ENCODE peak calls at places on chromosomes 1 and 21, in ten cellular contexts. I, R, N, M, F, P, U, S, Y and W are unnamed samples.

GRCh38 chr21:44434568-44434925 is 20.8 kb upstream of the LRRC3 start:
- DNase-seq in N (no peak), P (no peak), Y (no peak), M (peak), S (no peak), I (no peak), U (no peak), F (no peak), R (peak), W (no peak)

GRCh38 chr1:56484695-56485094 is 94.7 kb downstream of the PLPP3 start:
- DNase-seq in P (no peak), S (no peak), F (no peak), N (no peak), Y (no peak), R (no peak), I (no peak), U (no peak), M (no peak), W (no peak)

GRCh38 chr1:209516771-209517471 is 66.6 kb upstream of the CAMK1G start:
- DNase-seq in S (no peak), U (no peak), M (no peak), Y (no peak), R (no peak), P (no peak), N (no peak), F (no peak), I (peak), W (no peak)

GRCh38 chr1:113811353-113811887 is 856 bp downstream of the RSBN1 start:
- DNase-seq in R (no peak), I (peak), F (peak), U (no peak), Y (peak), P (peak), M (no peak), N (peak), S (no peak), W (peak)

GRCh38 chr1:234206651-234207284 is 166.5 kb upstream of the COA6 start:
- DNase-seq in U (no peak), S (no peak), M (peak), F (peak), N (no peak), I (no peak), R (peak), Y (no peak), P (peak), W (no peak)

GRCh38 chr1:9892563-9893528 is 17.2 kb downstream of the CTNNBIP1 start:
- DNase-seq in N (no peak), P (peak), R (no peak), F (peak), M (no peak), U (no peak), I (no peak), Y (no peak), S (peak), W (no peak)

GRCh38 chr1:5651964-5652751 is 340.1 kb downstream of the NPHP4 start:
- DNase-seq in I (no peak), U (no peak), S (no peak), F (peak), Y (no peak), R (no peak), N (peak), P (no peak), M (no peak), W (no peak)

GRCh38 chr1:174875306-174875705 is 124.4 kb upstream of the CACYBP start:
- DNase-seq in N (no peak), F (peak), U (no peak), P (no peak), M (no peak), Y (no peak), I (peak), R (no peak), S (peak), W (no peak)

GRCh38 chr1:11707621-11708276 is 16.2 kb downstream of the DRAXIN start:
- DNase-seq in U (peak), N (peak), P (no peak), F (no peak), Y (no peak), I (no peak), R (peak), M (peak), S (peak), W (peak)

GRCh38 chr1:205675247-205675646 is 5.1 kb downstream of the SLC45A3 start:
- DNase-seq in N (no peak), I (no peak), Y (no peak), P (no peak), F (no peak), M (no peak), S (no peak), U (no peak), R (no peak), W (no peak)

GRCh38 chr1:153525088-153525713 is 10.6 kb downstream of the S100A6 start:
- DNase-seq in F (peak), P (peak), S (peak), R (peak), N (no peak), I (no peak), M (no peak), U (no peak), Y (no peak), W (no peak)

GRCh38 chr1:3534803-3535637 is 76.3 kb downstream of the MEGF6 start:
- DNase-seq in M (no peak), R (peak), F (no peak), S (no peak), P (no peak), N (no peak), I (no peak), Y (no peak), U (no peak), W (no peak)

GRCh38 chr1:200035956-200036615 is 8.6 kb downstream of the NR5A2 start:
- DNase-seq in M (no peak), U (no peak), R (no peak), S (peak), I (peak), Y (no peak), N (peak), F (no peak), P (no peak), W (no peak)

GRCh38 chr1:238232036-238232744 is 341.5 kb upstream of the ZP4 start:
- DNase-seq in F (no peak), R (no peak), P (no peak), I (no peak), Y (no peak), M (no peak), N (peak), S (no peak), U (no peak), W (no peak)

GRCh38 chr1:109091196-109092193 is 931 bp downstream of the TMEM167B start:
- DNase-seq in N (peak), F (peak), R (no peak), M (no peak), U (no peak), I (peak), Y (no peak), S (peak), P (peak), W (no peak)

GRCh38 chr1:109089242-109090015 is 1.1 kb upstream of the TMEM167B start:
- DNase-seq in Y (peak), S (peak), F (peak), M (peak), R (peak), P (peak), I (peak), U (peak), N (peak), W (peak)

GRCh38 chr1:109094377-109094803 is 3.8 kb downstream of the TMEM167B start:
- DNase-seq in S (no peak), I (no peak), P (peak), R (no peak), Y (no peak), U (no peak), F (no peak), N (no peak), M (no peak), W (no peak)

GRCh38 chr1:109096110-109096509 is 5.5 kb downstream of the TMEM167B start:
- DNase-seq in I (no peak), P (no peak), Y (no peak), N (no peak), M (no peak), U (no peak), F (peak), R (no peak), S (no peak), W (no peak)

DNA sequence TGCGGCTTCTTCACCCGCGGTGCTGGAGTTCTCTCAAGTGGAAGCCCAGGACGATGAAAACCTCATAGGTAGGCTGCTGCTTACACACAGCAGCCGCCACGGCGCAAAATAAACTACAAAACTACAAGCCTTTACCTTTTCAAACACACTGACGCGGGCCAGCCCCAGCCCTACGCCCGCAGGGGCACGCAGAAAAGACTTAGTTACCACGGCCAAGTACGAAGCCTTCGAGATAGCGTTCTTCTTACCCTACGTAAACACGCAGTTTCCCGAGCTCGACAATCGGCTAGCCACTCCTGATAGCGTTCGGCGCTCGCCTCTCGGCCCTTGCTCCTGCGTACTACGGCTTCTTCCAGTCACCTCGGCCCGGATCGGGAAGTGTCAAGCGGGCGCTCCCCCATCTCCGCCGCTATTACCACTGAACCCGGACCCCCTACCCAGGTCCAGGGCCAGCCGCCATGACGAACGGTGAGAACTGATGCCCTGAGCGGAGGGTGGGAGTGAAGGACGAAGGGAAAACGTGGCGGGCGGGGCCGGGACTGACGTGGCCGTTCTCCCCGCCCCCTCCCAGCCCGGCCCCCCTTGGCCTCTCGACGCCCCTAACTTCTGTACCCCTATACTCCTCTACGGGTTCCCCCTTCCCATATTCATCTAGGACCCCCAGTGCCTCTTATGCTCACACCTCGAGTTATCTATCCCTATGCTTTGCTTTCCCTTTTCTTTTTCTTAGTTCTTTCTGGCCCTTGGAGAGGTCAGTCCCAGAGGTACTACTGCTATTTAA is at the start of gene TMEM167B:
- DNase-seq in Y (peak), N (peak), R (peak), S (peak), I (peak), U (peak), F (peak), P (peak), M (peak), W (peak)
- TF ChIP-seq CTCF in Y (no peak), N (no peak), R (no peak), S (no peak), I (no peak), U (no peak), F (no peak), P (no peak), M (no peak), W (no peak)

DNA sequence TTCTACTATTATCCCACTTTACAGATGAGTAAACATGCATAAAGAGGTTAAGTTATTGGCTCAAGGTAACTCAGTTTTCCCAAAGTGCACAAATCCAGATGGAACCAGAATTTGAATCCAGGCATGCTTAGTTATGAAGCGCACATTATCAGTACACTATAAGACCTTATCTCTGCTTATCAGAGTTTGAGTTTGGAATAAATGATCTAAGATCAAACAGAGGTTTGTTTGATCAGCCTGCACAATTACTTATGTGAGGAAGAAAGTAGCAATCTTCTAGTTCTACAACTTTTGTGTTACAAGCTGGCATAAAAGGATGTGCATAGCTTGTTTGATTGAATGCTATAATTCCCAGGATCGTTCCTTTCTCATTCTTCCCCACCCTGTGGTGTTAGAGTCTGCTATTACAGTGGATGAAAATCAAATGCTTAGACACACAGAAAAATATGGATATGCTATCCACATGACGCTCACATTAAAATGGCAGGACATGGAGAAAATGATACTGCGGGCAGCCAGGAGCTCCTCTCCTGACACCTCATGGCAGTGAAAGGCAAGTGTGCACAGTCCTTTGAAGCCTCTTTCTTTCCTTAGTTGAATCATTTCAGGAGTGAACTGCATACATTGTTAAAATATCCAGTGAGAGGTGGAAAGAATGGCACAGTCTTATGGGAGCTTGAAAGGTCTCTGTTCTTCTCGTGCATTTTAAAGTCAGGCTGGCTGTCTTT is 24.0 kb upstream of the PBX1 start:
- DNase-seq in I (no peak), Y (no peak), R (no peak), P (no peak), S (no peak), M (no peak), N (no peak), F (no peak), U (no peak), W (no peak)
- TF ChIP-seq CTCF in I (peak), Y (peak), R (no peak), P (no peak), S (no peak), M (peak), N (no peak), F (no peak), U (peak), W (no peak)

GRCh38 chr1:19485362-19486187 is at the start of gene CAPZB:
- DNase-seq in N (peak), P (peak), U (peak), I (peak), F (peak), S (peak), R (peak), M (peak), Y (peak), W (peak)
- TF ChIP-seq CTCF in N (no peak), P (no peak), U (no peak), I (no peak), F (no peak), S (no peak), R (no peak), M (no peak), Y (no peak), W (no peak)

GRCh38 chr1:110478886-110479285 is 27.9 kb downstream of the PROK1 start:
- DNase-seq in S (no peak), U (no peak), N (no peak), Y (no peak), M (no peak), P (no peak), I (no peak), R (no peak), F (no peak), W (no peak)

GRCh38 chr1:110477041-110477440 is 26.1 kb downstream of the PROK1 start:
- DNase-seq in N (no peak), P (peak), M (no peak), R (no peak), F (peak), I (no peak), S (no peak), Y (no peak), U (no peak), W (no peak)

GRCh38 chr1:110476028-110476765 is 25.2 kb downstream of the PROK1 start:
- DNase-seq in F (no peak), R (no peak), M (no peak), Y (no peak), N (no peak), U (no peak), S (no peak), P (no peak), I (no peak), W (no peak)

GRCh38 chr1:110478241-110478640 is 27.3 kb downstream of the PROK1 start:
- DNase-seq in U (no peak), F (no peak), P (no peak), M (no peak), I (no peak), N (no peak), Y (no peak), S (no peak), R (no peak), W (no peak)

GRCh38 chr1:110477445-110477957 is 26.6 kb downstream of the PROK1 start:
- DNase-seq in I (peak), Y (no peak), S (no peak), M (no peak), N (no peak), U (no peak), F (peak), R (no peak), P (no peak), W (no peak)
- TF ChIP-seq CTCF in I (peak), Y (peak), S (no peak), M (no peak), N (peak), U (peak), F (peak), R (no peak), P (no peak), W (peak)